ENCODE peak calls at places on chromosomes 1 and 21, in eight cellular contexts. One of them, this sample, is unnamed. For H3K4me1, the result is how much of the 10 kb centered on the place peaks cover.

GRCh38 chr1:29673669-29674624 is 437.6 kb downstream of the PTPRU start:
- DNase-seq in psoas muscle: no peak
- DNase-seq in cardiac muscle cell: no peak
- DNase-seq in fibroblast of lung: no peak
- DNase-seq in SJSA1: peak
- DNase-seq in uterus: no peak
- DNase-seq in PC-3: peak
- DNase-seq in GM23248: no peak
- DNase-seq in this sample: no peak

GRCh38 chr1:224042557-224043118 is 71.3 kb upstream of the FBXO28 start:
- DNase-seq in GM23248: no peak
- DNase-seq in cardiac muscle cell: no peak
- DNase-seq in uterus: no peak
- DNase-seq in fibroblast of lung: no peak
- DNase-seq in SJSA1: no peak
- DNase-seq in psoas muscle: no peak
- DNase-seq in PC-3: peak
- DNase-seq in this sample: no peak

GRCh38 chr21:36200089-36200561 is 43.5 kb downstream of the DOP1B start:
- DNase-seq in uterus: no peak
- DNase-seq in cardiac muscle cell: no peak
- DNase-seq in fibroblast of lung: no peak
- DNase-seq in PC-3: no peak
- DNase-seq in SJSA1: no peak
- DNase-seq in psoas muscle: peak
- DNase-seq in GM23248: no peak
- DNase-seq in this sample: peak

GRCh38 chr21:46213620-46214286 is 14.8 kb downstream of the LSS start:
- DNase-seq in fibroblast of lung: no peak
- DNase-seq in GM23248: no peak
- DNase-seq in cardiac muscle cell: no peak
- DNase-seq in uterus: peak
- DNase-seq in SJSA1: no peak
- DNase-seq in psoas muscle: no peak
- DNase-seq in PC-3: no peak
- DNase-seq in this sample: no peak

GRCh38 chr1:187715483-187715882 is 886.7 kb downstream of the PLA2G4A start:
- DNase-seq in GM23248: no peak
- DNase-seq in PC-3: no peak
- DNase-seq in psoas muscle: no peak
- DNase-seq in SJSA1: no peak
- DNase-seq in uterus: no peak
- DNase-seq in fibroblast of lung: no peak
- DNase-seq in cardiac muscle cell: no peak
- DNase-seq in this sample: no peak

GRCh38 chr1:88557044-88557443 is 127.0 kb upstream of the PKN2 start:
- DNase-seq in cardiac muscle cell: no peak
- DNase-seq in uterus: no peak
- DNase-seq in fibroblast of lung: no peak
- DNase-seq in psoas muscle: no peak
- DNase-seq in GM23248: no peak
- DNase-seq in SJSA1: no peak
- DNase-seq in PC-3: no peak
- DNase-seq in this sample: no peak

GRCh38 chr21:44011774-44012473 is at the start of gene TRAPPC10:
- DNase-seq in cardiac muscle cell: peak
- DNase-seq in GM23248: peak
- DNase-seq in uterus: peak
- DNase-seq in fibroblast of lung: peak
- DNase-seq in SJSA1: peak
- DNase-seq in PC-3: peak
- DNase-seq in psoas muscle: peak
- DNase-seq in this sample: peak

GRCh38 chr1:101431956-101432510 is 195.2 kb downstream of the S1PR1 start:
- DNase-seq in cardiac muscle cell: no peak
- DNase-seq in uterus: no peak
- DNase-seq in SJSA1: no peak
- DNase-seq in psoas muscle: no peak
- DNase-seq in fibroblast of lung: no peak
- DNase-seq in PC-3: no peak
- DNase-seq in GM23248: no peak
- DNase-seq in this sample: no peak

GRCh38 chr1:17605582-17606344 is 66.3 kb downstream of the ARHGEF10L start:
- DNase-seq in cardiac muscle cell: peak
- DNase-seq in GM23248: peak
- DNase-seq in psoas muscle: no peak
- DNase-seq in SJSA1: no peak
- DNase-seq in uterus: peak
- DNase-seq in fibroblast of lung: peak
- DNase-seq in PC-3: no peak
- DNase-seq in this sample: no peak

GRCh38 chr1:32894681-32895080 is 6.5 kb downstream of the TMEM54 start:
- DNase-seq in fibroblast of lung: no peak
- DNase-seq in cardiac muscle cell: no peak
- DNase-seq in uterus: no peak
- DNase-seq in SJSA1: no peak
- DNase-seq in GM23248: no peak
- DNase-seq in psoas muscle: no peak
- DNase-seq in PC-3: no peak
- DNase-seq in this sample: no peak

GRCh38 chr1:220698607-220699016 is 8.4 kb downstream of the C1orf115 start:
- DNase-seq in fibroblast of lung: no peak
- DNase-seq in cardiac muscle cell: no peak
- DNase-seq in psoas muscle: no peak
- DNase-seq in uterus: no peak
- DNase-seq in SJSA1: no peak
- DNase-seq in GM23248: no peak
- DNase-seq in PC-3: no peak
- DNase-seq in this sample: no peak

GRCh38 chr1:220696226-220696862 is 6.2 kb downstream of the C1orf115 start:
- DNase-seq in cardiac muscle cell: no peak
- DNase-seq in uterus: no peak
- DNase-seq in GM23248: no peak
- DNase-seq in PC-3: no peak
- DNase-seq in psoas muscle: no peak
- DNase-seq in fibroblast of lung: no peak
- DNase-seq in SJSA1: no peak
- DNase-seq in this sample: no peak

GRCh38 chr1:220699044-220699443 is 8.9 kb downstream of the C1orf115 start:
- DNase-seq in psoas muscle: no peak
- DNase-seq in PC-3: no peak
- DNase-seq in cardiac muscle cell: no peak
- DNase-seq in GM23248: no peak
- DNase-seq in fibroblast of lung: no peak
- DNase-seq in SJSA1: no peak
- DNase-seq in uterus: no peak
- DNase-seq in this sample: no peak

GRCh38 chr1:220696863-220697231 is 6.7 kb downstream of the C1orf115 start:
- DNase-seq in uterus: no peak
- DNase-seq in psoas muscle: no peak
- DNase-seq in PC-3: no peak
- DNase-seq in fibroblast of lung: peak
- DNase-seq in SJSA1: no peak
- DNase-seq in cardiac muscle cell: no peak
- DNase-seq in GM23248: peak
- DNase-seq in this sample: no peak

GRCh38 chr1:220697326-220697725 is 7.2 kb downstream of the C1orf115 start:
- DNase-seq in SJSA1: no peak
- DNase-seq in cardiac muscle cell: no peak
- DNase-seq in psoas muscle: no peak
- DNase-seq in PC-3: no peak
- DNase-seq in uterus: no peak
- DNase-seq in fibroblast of lung: no peak
- DNase-seq in GM23248: no peak
- DNase-seq in this sample: peak
- H3K4me1 ChIP-seq in SJSA1: under half
- H3K4me1 ChIP-seq in cardiac muscle cell: under half
- H3K4me1 ChIP-seq in psoas muscle: under half
- H3K4me1 ChIP-seq in PC-3: under half
- H3K4me1 ChIP-seq in uterus: under half
- H3K4me1 ChIP-seq in fibroblast of lung: under half
- H3K4me1 ChIP-seq in GM23248: under half
- H3K4me1 ChIP-seq in this sample: under half

DNA sequence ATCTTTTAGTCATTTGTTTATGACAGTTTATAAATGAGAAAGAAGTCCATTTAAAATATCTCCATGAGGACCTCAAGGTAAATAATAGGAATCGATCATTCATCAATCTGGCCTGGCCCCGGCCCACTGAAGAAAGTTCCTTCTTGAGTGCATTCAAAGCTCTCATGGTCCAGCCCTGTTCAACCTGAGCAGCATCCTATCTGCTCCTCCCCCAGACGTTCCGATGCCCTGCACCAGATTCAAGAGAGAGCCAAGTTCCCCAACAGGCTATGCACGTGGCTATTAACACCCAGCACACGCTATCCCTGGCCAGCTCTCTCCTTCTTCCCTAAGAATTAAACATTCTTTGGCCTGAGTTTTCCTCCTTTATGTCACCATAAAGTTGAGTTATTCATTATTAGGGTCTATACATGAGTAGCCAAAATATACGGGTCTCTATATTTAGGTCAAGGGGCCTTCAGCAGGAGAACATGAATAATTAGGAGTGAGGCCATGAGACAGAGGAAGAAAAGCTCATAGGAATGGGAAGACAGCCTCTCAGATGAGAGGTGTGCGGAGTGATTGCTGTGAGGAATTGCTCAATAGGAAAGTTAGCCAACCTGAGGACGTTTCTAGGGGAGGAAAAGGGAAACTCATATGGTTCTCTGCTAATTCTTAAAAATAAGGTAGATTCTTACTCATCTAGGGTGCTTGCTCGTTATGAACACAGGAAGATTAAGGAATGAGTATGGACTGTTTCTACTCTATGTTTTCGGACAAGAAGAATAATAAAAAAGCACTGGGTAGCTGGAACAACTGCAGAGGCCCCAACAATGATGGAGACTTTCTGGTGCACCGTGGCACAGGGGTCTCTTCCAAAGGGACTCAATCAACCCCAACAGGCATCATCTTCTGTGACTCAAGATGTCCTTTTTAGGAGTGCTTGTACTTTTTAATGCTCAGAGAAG is 23.6 kb downstream of the RUNX1 start:
- DNase-seq in psoas muscle: no peak
- DNase-seq in PC-3: no peak
- DNase-seq in GM23248: no peak
- DNase-seq in fibroblast of lung: no peak
- DNase-seq in SJSA1: no peak
- DNase-seq in cardiac muscle cell: no peak
- DNase-seq in uterus: no peak
- DNase-seq in this sample: no peak
- H3K27ac ChIP-seq in psoas muscle: no peak
- H3K27ac ChIP-seq in PC-3: no peak
- H3K27ac ChIP-seq in GM23248: no peak
- H3K27ac ChIP-seq in fibroblast of lung: no peak
- H3K27ac ChIP-seq in SJSA1: no peak
- H3K27ac ChIP-seq in cardiac muscle cell: no peak
- H3K27ac ChIP-seq in uterus: no peak
- H3K27ac ChIP-seq in this sample: peak

DNA sequence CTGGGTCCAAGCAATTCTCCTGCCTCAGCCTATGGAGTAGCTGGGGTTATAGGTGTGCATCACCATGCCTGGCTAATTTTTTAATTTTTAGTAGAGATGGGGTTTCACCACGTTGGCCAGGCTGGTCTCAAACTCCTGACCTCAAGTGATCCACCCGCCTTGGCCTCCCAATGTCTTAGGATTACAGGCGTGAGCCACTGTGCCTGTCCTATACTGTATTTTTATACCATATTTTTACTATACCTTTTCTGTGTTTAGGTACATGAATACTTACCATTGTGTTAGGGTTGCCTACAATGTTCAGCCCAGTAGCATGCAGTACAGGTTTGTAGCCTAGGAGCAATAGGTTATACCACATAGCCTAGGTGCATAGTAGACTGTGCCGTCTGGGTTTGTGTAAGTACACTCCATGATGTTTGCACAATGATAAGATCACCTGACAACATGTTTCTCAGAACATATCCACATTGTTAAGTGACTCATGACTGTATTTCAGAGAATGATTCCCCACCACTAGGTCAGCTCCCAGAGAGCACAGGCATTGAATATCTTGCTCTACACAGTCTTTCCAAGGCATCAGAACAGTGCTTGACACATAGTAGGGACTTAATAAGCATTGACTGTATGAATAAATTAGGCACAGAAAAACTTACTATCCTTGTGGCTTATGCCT is 6.0 kb upstream of the CITED4 start:
- DNase-seq in psoas muscle: no peak
- DNase-seq in uterus: no peak
- DNase-seq in SJSA1: no peak
- DNase-seq in PC-3: peak
- DNase-seq in cardiac muscle cell: no peak
- DNase-seq in GM23248: peak
- DNase-seq in fibroblast of lung: peak
- DNase-seq in this sample: no peak
- H3K4me1 ChIP-seq in psoas muscle: under half
- H3K4me1 ChIP-seq in uterus: under half
- H3K4me1 ChIP-seq in SJSA1: under half
- H3K4me1 ChIP-seq in PC-3: under half
- H3K4me1 ChIP-seq in cardiac muscle cell: under half
- H3K4me1 ChIP-seq in GM23248: under half
- H3K4me1 ChIP-seq in fibroblast of lung: under half
- H3K4me1 ChIP-seq in this sample: under half

GRCh38 chr21:25898671-25899070 is 163.9 kb downstream of the GABPA start:
- DNase-seq in fibroblast of lung: no peak
- DNase-seq in PC-3: no peak
- DNase-seq in uterus: no peak
- DNase-seq in GM23248: peak
- DNase-seq in psoas muscle: no peak
- DNase-seq in cardiac muscle cell: no peak
- DNase-seq in SJSA1: no peak
- DNase-seq in this sample: no peak

GRCh38 chr21:25897383-25897782 is 162.6 kb downstream of the GABPA start:
- DNase-seq in fibroblast of lung: no peak
- DNase-seq in PC-3: no peak
- DNase-seq in uterus: no peak
- DNase-seq in GM23248: no peak
- DNase-seq in SJSA1: no peak
- DNase-seq in cardiac muscle cell: no peak
- DNase-seq in psoas muscle: no peak
- DNase-seq in this sample: no peak

GRCh38 chr21:25901580-25901979 is 166.8 kb downstream of the GABPA start:
- DNase-seq in SJSA1: no peak
- DNase-seq in GM23248: peak
- DNase-seq in psoas muscle: no peak
- DNase-seq in PC-3: peak
- DNase-seq in uterus: no peak
- DNase-seq in cardiac muscle cell: no peak
- DNase-seq in fibroblast of lung: no peak
- DNase-seq in this sample: no peak

GRCh38 chr21:25895565-25896205 is 160.9 kb downstream of the GABPA start:
- DNase-seq in PC-3: peak
- DNase-seq in psoas muscle: no peak
- DNase-seq in GM23248: peak
- DNase-seq in cardiac muscle cell: peak
- DNase-seq in fibroblast of lung: peak
- DNase-seq in uterus: no peak
- DNase-seq in SJSA1: no peak
- DNase-seq in this sample: no peak

DNA sequence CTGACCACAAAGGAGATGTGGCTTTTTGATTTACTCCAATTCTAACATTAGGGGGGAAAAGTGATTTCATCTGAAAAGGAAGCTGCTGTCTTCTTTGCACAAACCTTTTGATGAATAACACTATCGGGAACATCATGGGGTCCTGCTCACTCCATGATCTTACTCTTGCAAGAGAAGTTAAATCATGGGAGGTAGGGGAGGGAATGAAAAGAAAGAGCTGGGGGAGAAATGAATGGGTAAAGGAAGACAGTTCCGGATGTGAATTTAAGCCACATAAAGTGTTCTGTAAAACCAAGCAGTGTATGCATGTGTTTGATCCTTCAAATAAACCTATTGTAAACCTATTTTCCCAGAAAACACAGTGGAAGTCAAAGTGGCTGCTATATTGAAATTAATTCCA is 161.9 kb downstream of the GABPA start:
- DNase-seq in psoas muscle: no peak
- DNase-seq in SJSA1: no peak
- DNase-seq in fibroblast of lung: no peak
- DNase-seq in cardiac muscle cell: no peak
- DNase-seq in PC-3: no peak
- DNase-seq in uterus: no peak
- DNase-seq in GM23248: no peak
- DNase-seq in this sample: no peak
- H3K27ac ChIP-seq in psoas muscle: no peak
- H3K27ac ChIP-seq in SJSA1: no peak
- H3K27ac ChIP-seq in fibroblast of lung: no peak
- H3K27ac ChIP-seq in cardiac muscle cell: no peak
- H3K27ac ChIP-seq in PC-3: no peak
- H3K27ac ChIP-seq in uterus: peak
- H3K27ac ChIP-seq in GM23248: no peak
- H3K27ac ChIP-seq in this sample: no peak

This sample was measured in left lung.